ENCODE peak calls at places on chromosomes 6 and 20, in four cellular contexts. E, G, R and O are unnamed samples.

GRCh38 chr20:62258499-62259293 is 20.4 kb downstream of the OSBPL2 start:
- DNase-seq in E (peak; percentile 95), G (no peak), R (peak; percentile 77), O (no peak)

GRCh38 chr6:4776967-4777925 is 1.0 kb downstream of the CDYL start:
- DNase-seq in E (peak; percentile 77), G (peak; percentile 35), R (peak; percentile 17), O (peak; percentile 39)

GRCh38 chr6:67683960-67684359 is 951.1 kb upstream of the ADGRB3 start:
- DNase-seq in E (no peak), G (peak; percentile 26), R (peak; percentile 74), O (no peak)

GRCh38 chr6:142296975-142297604 is 4.7 kb upstream of the ADGRG6 start:
- DNase-seq in E (no peak), G (no peak), R (no peak), O (peak; percentile 87)

GRCh38 chr6:142294681-142295080 is 7.1 kb upstream of the ADGRG6 start:
- DNase-seq in E (no peak), G (no peak), R (no peak), O (no peak)

GRCh38 chr6:47741807-47742206 is 40.0 kb upstream of the OPN5 start:
- DNase-seq in E (peak; percentile 27), G (peak; percentile 21), R (no peak), O (no peak)

GRCh38 chr6:2162089-2162465 is 83.3 kb downstream of the GMDS start:
- DNase-seq in E (peak; percentile 17), G (peak; percentile 19), R (no peak), O (no peak)

GRCh38 chr6:25899580-25900408 is 25.8 kb upstream of the SLC17A3 start:
- DNase-seq in E (peak; percentile 23), G (no peak), R (no peak), O (no peak)

GRCh38 chr6:95087394-95088097 is 489.8 kb upstream of the MANEA start:
- DNase-seq in E (peak; percentile 90), G (peak; percentile 90), R (peak; percentile 78), O (peak; percentile 40)

GRCh38 chr20:50712771-50713676 is 18.4 kb upstream of the PARD6B start:
- DNase-seq in E (no peak), G (no peak), R (no peak), O (no peak)

GRCh38 chr20:46344488-46345162 is 36.3 kb upstream of the CDH22 start:
- DNase-seq in E (no peak), G (no peak), R (no peak), O (no peak)

GRCh38 chr20:23125625-23126191 is 39.6 kb upstream of the CD93 start:
- DNase-seq in E (peak; percentile 73), G (no peak), R (peak; percentile 67), O (no peak)

GRCh38 chr20:59063358-59064213 is 21.0 kb upstream of the PRELID3B start:
- DNase-seq in E (peak; percentile 40), G (peak; percentile 40), R (peak; percentile 48), O (peak; percentile 82)

GRCh38 chr6:151649835-151650234 is 156.0 kb downstream of the CCDC170 start:
- DNase-seq in E (no peak), G (no peak), R (no peak), O (peak; percentile 61)

GRCh38 chr6:7726416-7727149 is 684 bp downstream of the BMP6 start:
- DNase-seq in E (peak; percentile 47), G (no peak), R (no peak), O (no peak)

GRCh38 chr20:60857708-60858107 is 394.4 kb upstream of the CDH4 start:
- DNase-seq in E (peak; percentile 68), G (peak; percentile 7), R (no peak), O (peak; percentile 18)

GRCh38 chr6:11727995-11728961 is 50.3 kb downstream of the ADTRP start:
- DNase-seq in E (no peak), G (no peak), R (no peak), O (no peak)

GRCh38 chr6:106094261-106094963 is 8.3 kb downstream of the PRDM1 start:
- DNase-seq in E (no peak), G (peak; percentile 11), R (no peak), O (no peak)

GRCh38 chr20:33770005-33770404 is 38.2 kb downstream of the ZNF341 start:
- DNase-seq in E (no peak), G (no peak), R (no peak), O (no peak)

GRCh38 chr6:169455470-169455869 is 201.8 kb upstream of the THBS2 start:
- DNase-seq in E (no peak), G (no peak), R (no peak), O (no peak)

GRCh38 chr6:8705435-8706020 is 270.2 kb upstream of the SLC35B3 start:
- DNase-seq in E (no peak), G (peak; percentile 92), R (no peak), O (no peak)